ENCODE peak calls at places on chromosomes 3 and 15, in eight cellular contexts. A is GM23248; Q is HT1080; O is cardiac fibroblast; W is posterior cingulate gyrus; J is AG09319; S is LoVo; Y is naive thymus-derived CD8-positive, alpha-beta T cell. C is an unnamed sample.

GRCh38 chr3:4850211-4850927 is 128.9 kb upstream of the BHLHE40 start:
- DNase-seq in W (no peak), S (no peak), J (no peak), O (no peak), Y (peak), A (no peak), Q (no peak), C (no peak)

GRCh38 chr15:62474021-62474770 is 309.1 kb upstream of the C2CD4B start:
- DNase-seq in Q (no peak), O (no peak), J (no peak), Y (no peak), W (no peak), A (no peak), S (no peak), C (no peak)

GRCh38 chr15:66724732-66725467 is 22.9 kb downstream of the SMAD6 start:
- DNase-seq in Y (no peak), Q (no peak), W (no peak), O (no peak), A (no peak), S (no peak), J (no peak), C (no peak)

GRCh38 chr3:113151475-113152031 is 59.8 kb upstream of the BOC start:
- DNase-seq in A (no peak), Y (no peak), O (no peak), Q (peak), J (no peak), S (no peak), W (no peak), C (no peak)

GRCh38 chr3:115843206-115843605 is 219.9 kb downstream of the GAP43 start:
- DNase-seq in W (no peak), S (no peak), O (no peak), J (no peak), Q (no peak), A (no peak), Y (no peak), C (no peak)

GRCh38 chr15:77632760-77633133 is at the start of gene LINGO1:
- DNase-seq in Q (no peak), A (peak), J (no peak), W (peak), Y (no peak), O (peak), S (peak), C (peak)

GRCh38 chr3:72339750-72340025 is 508.6 kb downstream of the SHQ1 start:
- DNase-seq in O (no peak), S (no peak), Q (no peak), W (no peak), A (no peak), Y (no peak), J (no peak), C (no peak)

GRCh38 chr3:129240436-129240835 is 9.0 kb upstream of the COPG1 start:
- DNase-seq in W (no peak), A (peak), Y (no peak), J (no peak), O (peak), Q (peak), S (no peak), C (no peak)

GRCh38 chr3:64440498-64440897 is 215.2 kb upstream of the PRICKLE2 start:
- DNase-seq in A (peak), O (peak), Y (no peak), J (peak), S (peak), W (no peak), Q (peak), C (peak)

C was measured in GM03348.